ENCODE peak calls at places on chromosomes 7 and 10, in five cellular contexts. H is lower lobe of right lung, R is Peyer's patch, V is PC-3, C is endodermal cell. D is an unnamed sample.

GRCh38 chr7:155211173-155211572 is 86.5 kb upstream of the INSIG1 start:
- DNase-seq in H (no peak), R (peak), V (no peak), C (no peak), D (no peak)

GRCh38 chr10:61900829-61901783 is at the start of gene ARID5B:
- DNase-seq in H (no peak), R (no peak), V (peak), C (peak), D (peak)

GRCh38 chr7:120114626-120115025 is 158.3 kb upstream of the KCND2 start:
- DNase-seq in H (no peak), R (no peak), V (no peak), C (no peak), D (no peak)

GRCh38 chr7:77464589-77464988 is 48.4 kb upstream of the GSAP start:
- DNase-seq in H (no peak), R (no peak), V (no peak), C (no peak), D (no peak)

GRCh38 chr10:97335188-97335619 is 675 bp upstream of the FRAT2 start:
- DNase-seq in H (peak), R (peak), V (no peak), C (peak), D (no peak)

GRCh38 chr7:40937879-40938278 is 765.0 kb downstream of the INHBA start:
- DNase-seq in H (no peak), R (no peak), V (no peak), C (peak), D (no peak)

GRCh38 chr10:20040012-20040411 is 223.8 kb downstream of the PLXDC2 start:
- DNase-seq in H (no peak), R (no peak), V (no peak), C (no peak), D (no peak)

GRCh38 chr7:69585169-69585568 is 13.1 kb upstream of the AUTS2 start:
- DNase-seq in H (no peak), R (no peak), V (no peak), C (no peak), D (no peak)

GRCh38 chr10:30986027-30986672 is 45.5 kb downstream of the ZNF438 start:
- DNase-seq in H (no peak), R (no peak), V (peak), C (no peak), D (peak)

GRCh38 chr7:20307119-20307518 is 23.6 kb upstream of the ITGB8 start:
- DNase-seq in H (no peak), R (no peak), V (no peak), C (no peak), D (no peak)

GRCh38 chr7:45124351-45124750 is 12.9 kb upstream of the TBRG4 start:
- DNase-seq in H (no peak), R (no peak), V (no peak), C (no peak), D (no peak)

GRCh38 chr7:50352282-50352681 is 47.8 kb downstream of the IKZF1 start:
- DNase-seq in H (no peak), R (no peak), V (no peak), C (no peak), D (no peak)

GRCh38 chr7:73774923-73775322 is 4.9 kb upstream of the CLDN3 start:
- DNase-seq in H (no peak), R (no peak), V (peak), C (no peak), D (no peak)

GRCh38 chr7:18815261-18815840 is 302.1 kb downstream of the TWIST1 start:
- DNase-seq in H (no peak), R (no peak), V (no peak), C (no peak), D (no peak)

GRCh38 chr10:27819781-27820531 is 74.3 kb upstream of the MKX start:
- DNase-seq in H (no peak), R (no peak), V (peak), C (no peak), D (peak)

GRCh38 chr7:101097561-101097960 is 12.3 kb downstream of the TRIM56 start:
- DNase-seq in H (no peak), R (no peak), V (no peak), C (no peak), D (no peak)

GRCh38 chr10:109089779-109090178 is 833.5 kb downstream of the XPNPEP1 start:
- DNase-seq in H (no peak), R (no peak), V (no peak), C (no peak), D (no peak)

DNA sequence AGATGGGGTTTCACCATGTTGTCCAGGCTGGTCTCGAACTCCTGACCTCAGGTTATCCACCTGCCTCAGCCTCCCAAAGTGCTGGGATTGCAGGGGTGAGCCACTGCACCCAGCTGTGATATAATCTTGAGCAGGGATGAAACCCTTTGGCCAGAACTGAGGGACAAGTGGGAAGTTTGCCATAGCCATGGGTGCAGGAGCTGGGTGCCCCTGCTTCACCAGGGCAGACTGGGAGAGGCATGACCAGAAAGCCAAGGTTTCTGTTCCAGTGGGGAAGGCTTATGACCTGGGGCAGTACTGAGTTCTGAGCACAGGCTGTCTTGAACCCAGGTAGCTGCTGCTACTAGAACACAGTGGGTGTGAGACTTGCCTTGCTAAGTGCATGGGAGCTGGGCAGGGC is 40.5 kb upstream of the CDK13 start:
- DNase-seq in H (no peak), R (no peak), V (no peak), C (no peak), D (no peak)
- TF ChIP-seq CTCF in H (no peak), R (no peak), V (no peak), C (no peak), D (no peak)

GRCh38 chr10:119292968-119293367 is 85.6 kb downstream of the GRK5 start:
- DNase-seq in H (no peak), R (no peak), V (no peak), C (no peak), D (no peak)
- H3K27ac ChIP-seq in H (peak), R (no peak), V (no peak), C (no peak), D (no peak)

GRCh38 chr10:43392757-43393156 is 16.2 kb downstream of the HNRNPF start:
- DNase-seq in H (no peak), R (no peak), V (no peak), C (no peak), D (no peak)

GRCh38 chr10:43389867-43390266 is 18.4 kb downstream of the FXYD4 start:
- DNase-seq in H (no peak), R (peak), V (no peak), C (no peak), D (no peak)

GRCh38 chr10:43390333-43390732 is 18.7 kb downstream of the HNRNPF start:
- DNase-seq in H (no peak), R (no peak), V (no peak), C (no peak), D (no peak)

GRCh38 chr10:43393606-43394360 is 15.2 kb downstream of the HNRNPF start:
- DNase-seq in H (no peak), R (peak), V (no peak), C (no peak), D (no peak)

GRCh38 chr10:43390791-43391190 is 18.2 kb downstream of the HNRNPF start:
- DNase-seq in H (no peak), R (no peak), V (peak), C (peak), D (no peak)
- TF ChIP-seq CTCF in H (peak), R (no peak), V (peak), C (peak), D (no peak)

DNA sequence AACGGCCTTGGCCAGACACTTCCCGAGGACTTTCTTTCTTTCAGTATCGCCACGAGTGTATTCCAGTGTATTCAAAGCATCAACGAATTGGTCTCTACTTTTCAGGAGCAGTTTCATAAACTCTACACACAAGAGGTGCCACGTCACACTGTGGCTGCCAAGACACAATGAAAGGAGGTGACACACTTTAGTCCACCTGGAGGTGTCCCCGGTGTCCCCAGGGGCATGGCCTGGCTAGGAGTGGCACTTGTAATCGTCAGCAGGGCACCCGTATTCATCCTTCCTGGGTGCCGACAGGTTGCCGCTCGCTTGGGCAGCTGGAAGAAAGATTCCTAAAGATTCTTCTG is 5.0 kb downstream of the TNS3 start:
- DNase-seq in H (peak), R (peak), V (no peak), C (no peak), D (no peak)
- H3K27ac ChIP-seq in H (peak), R (peak), V (peak), C (no peak), D (peak)

GRCh38 chr10:80588506-80589020 is 50.9 kb downstream of the SH2D4B start:
- DNase-seq in H (no peak), R (no peak), V (no peak), C (no peak), D (no peak)

GRCh38 chr10:80585812-80586211 is 48.1 kb downstream of the SH2D4B start:
- DNase-seq in H (no peak), R (no peak), V (no peak), C (no peak), D (no peak)

GRCh38 chr10:80590585-80591125 is 53.0 kb downstream of the SH2D4B start:
- DNase-seq in H (no peak), R (no peak), V (no peak), C (no peak), D (peak)

GRCh38 chr10:80589726-80590373 is 52.1 kb downstream of the SH2D4B start:
- DNase-seq in H (no peak), R (no peak), V (no peak), C (no peak), D (no peak)
- TF ChIP-seq CTCF in H (no peak), R (no peak), V (no peak), C (no peak), D (no peak)

DNA sequence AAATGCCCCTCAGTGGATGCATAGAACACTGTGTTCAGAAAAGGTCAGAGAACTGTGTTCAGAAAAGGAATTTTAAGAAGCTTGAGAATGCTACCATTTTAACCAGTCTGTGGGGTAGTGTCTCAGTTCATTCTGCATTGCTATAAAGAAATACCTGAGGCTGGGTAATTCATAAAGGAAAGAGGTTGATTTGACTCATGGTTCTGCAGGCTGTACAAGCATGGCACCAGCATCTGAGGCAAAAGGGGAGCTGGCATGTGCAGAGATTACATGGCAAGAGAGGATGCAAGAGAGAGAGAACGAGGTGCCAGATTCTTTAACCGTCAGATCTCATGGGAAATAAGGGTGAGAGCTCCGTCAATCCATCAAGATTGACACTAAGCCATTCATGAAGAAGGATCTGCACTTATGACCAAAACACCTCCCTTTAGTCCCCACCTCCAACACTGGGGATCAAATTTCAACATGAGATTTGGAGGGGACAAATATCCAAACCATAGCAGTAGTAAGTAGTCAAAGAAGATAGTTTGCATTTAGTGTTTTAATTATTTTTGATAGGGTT is 119.8 kb downstream of the FAM107B start:
- DNase-seq in H (no peak), R (no peak), V (no peak), C (peak), D (no peak)
- H3K27ac ChIP-seq in H (no peak), R (no peak), V (peak), C (no peak), D (no peak)

GRCh38 chr10:8444630-8445029 is 390.1 kb downstream of the GATA3 start:
- DNase-seq in H (no peak), R (no peak), V (peak), C (peak), D (no peak)
- TF ChIP-seq CTCF in H (peak), R (no peak), V (peak), C (peak), D (no peak)